ENCODE peak calls at places on chromosome 1, in nine cellular contexts. One of them, this sample, is unnamed.

GRCh38 chr1:214470132-214470531 is 81.3 kb downstream of the PTPN14 start:
- DNase-seq in HepG2: no peak
- DNase-seq in adrenal gland: no peak
- DNase-seq in lower lobe of right lung: no peak
- DNase-seq in CD8-positive, alpha-beta T cell: no peak
- DNase-seq in heart right ventricle: no peak
- DNase-seq in MM.1S: no peak
- DNase-seq in lower leg skin: no peak
- DNase-seq in uterus: no peak
- DNase-seq in this sample: no peak

GRCh38 chr1:47637111-47637685 is 199.4 kb downstream of the FOXD2 start:
- DNase-seq in HepG2: no peak
- DNase-seq in adrenal gland: no peak
- DNase-seq in lower lobe of right lung: no peak
- DNase-seq in CD8-positive, alpha-beta T cell: no peak
- DNase-seq in heart right ventricle: no peak
- DNase-seq in MM.1S: no peak
- DNase-seq in lower leg skin: no peak
- DNase-seq in uterus: no peak
- DNase-seq in this sample: no peak

GRCh38 chr1:59332983-59333382 is 36.1 kb downstream of the FGGY start:
- DNase-seq in HepG2: no peak
- DNase-seq in adrenal gland: no peak
- DNase-seq in lower lobe of right lung: no peak
- DNase-seq in CD8-positive, alpha-beta T cell: no peak
- DNase-seq in heart right ventricle: no peak
- DNase-seq in MM.1S: no peak
- DNase-seq in lower leg skin: no peak
- DNase-seq in uterus: no peak
- DNase-seq in this sample: no peak

GRCh38 chr1:147171399-147172167 is 687 bp downstream of the PRKAB2 start:
- DNase-seq in HepG2: no peak
- DNase-seq in adrenal gland: no peak
- DNase-seq in lower lobe of right lung: no peak
- DNase-seq in CD8-positive, alpha-beta T cell: no peak
- DNase-seq in heart right ventricle: no peak
- DNase-seq in MM.1S: peak; percentile 45
- DNase-seq in lower leg skin: no peak
- DNase-seq in uterus: no peak
- DNase-seq in this sample: no peak

GRCh38 chr1:22780696-22781095 is 70.1 kb downstream of the EPHB2 start:
- DNase-seq in HepG2: no peak
- DNase-seq in adrenal gland: no peak
- DNase-seq in lower lobe of right lung: no peak
- DNase-seq in CD8-positive, alpha-beta T cell: no peak
- DNase-seq in heart right ventricle: no peak
- DNase-seq in MM.1S: no peak
- DNase-seq in lower leg skin: no peak
- DNase-seq in uterus: no peak
- DNase-seq in this sample: no peak

GRCh38 chr1:91876751-91877573 is 9.0 kb downstream of the TGFBR3 start:
- DNase-seq in HepG2: no peak
- DNase-seq in adrenal gland: no peak
- DNase-seq in lower lobe of right lung: no peak
- DNase-seq in CD8-positive, alpha-beta T cell: no peak
- DNase-seq in heart right ventricle: no peak
- DNase-seq in MM.1S: no peak
- DNase-seq in lower leg skin: no peak
- DNase-seq in uterus: no peak
- DNase-seq in this sample: no peak

GRCh38 chr1:109901508-109902145 is 9.0 kb upstream of the CSF1 start:
- DNase-seq in HepG2: peak; percentile 77
- DNase-seq in adrenal gland: peak; percentile 82
- DNase-seq in lower lobe of right lung: peak; percentile 78
- DNase-seq in CD8-positive, alpha-beta T cell: no peak
- DNase-seq in heart right ventricle: peak; percentile 41
- DNase-seq in MM.1S: no peak
- DNase-seq in lower leg skin: no peak
- DNase-seq in uterus: no peak
- DNase-seq in this sample: peak; percentile 48

GRCh38 chr1:23436520-23437354 is 12.2 kb upstream of the TCEA3 start:
- DNase-seq in HepG2: no peak
- DNase-seq in adrenal gland: peak; percentile 72
- DNase-seq in lower lobe of right lung: peak; percentile 81
- DNase-seq in CD8-positive, alpha-beta T cell: peak; percentile 56
- DNase-seq in heart right ventricle: no peak
- DNase-seq in MM.1S: peak; percentile 7
- DNase-seq in lower leg skin: no peak
- DNase-seq in uterus: no peak
- DNase-seq in this sample: no peak

GRCh38 chr1:14970115-14970798 is 183.3 kb upstream of the TMEM51 start:
- DNase-seq in HepG2: peak; percentile 72
- DNase-seq in adrenal gland: peak; percentile 96
- DNase-seq in lower lobe of right lung: no peak
- DNase-seq in CD8-positive, alpha-beta T cell: no peak
- DNase-seq in heart right ventricle: peak; percentile 42
- DNase-seq in MM.1S: no peak
- DNase-seq in lower leg skin: peak; percentile 95
- DNase-seq in uterus: peak; percentile 29
- DNase-seq in this sample: peak; percentile 81

GRCh38 chr1:198520524-198521254 is 19.8 kb downstream of the ATP6V1G3 start:
- DNase-seq in HepG2: no peak
- DNase-seq in adrenal gland: no peak
- DNase-seq in lower lobe of right lung: no peak
- DNase-seq in CD8-positive, alpha-beta T cell: no peak
- DNase-seq in heart right ventricle: no peak
- DNase-seq in MM.1S: peak; percentile 60
- DNase-seq in lower leg skin: no peak
- DNase-seq in uterus: no peak
- DNase-seq in this sample: no peak

GRCh38 chr1:166721145-166721544 is 118.1 kb upstream of the POGK start:
- DNase-seq in HepG2: no peak
- DNase-seq in adrenal gland: no peak
- DNase-seq in lower lobe of right lung: no peak
- DNase-seq in CD8-positive, alpha-beta T cell: no peak
- DNase-seq in heart right ventricle: no peak
- DNase-seq in MM.1S: no peak
- DNase-seq in lower leg skin: no peak
- DNase-seq in uterus: no peak
- DNase-seq in this sample: no peak

GRCh38 chr1:40532844-40533424 is 1.5 kb downstream of the ZNF684 start:
- DNase-seq in HepG2: peak; percentile 73
- DNase-seq in adrenal gland: no peak
- DNase-seq in lower lobe of right lung: no peak
- DNase-seq in CD8-positive, alpha-beta T cell: no peak
- DNase-seq in heart right ventricle: peak; percentile 5
- DNase-seq in MM.1S: peak; percentile 54
- DNase-seq in lower leg skin: no peak
- DNase-seq in uterus: no peak
- DNase-seq in this sample: no peak

GRCh38 chr1:111032295-111032897 is 68.7 kb upstream of the LRIF1 start:
- DNase-seq in HepG2: peak; percentile 51
- DNase-seq in adrenal gland: no peak
- DNase-seq in lower lobe of right lung: no peak
- DNase-seq in CD8-positive, alpha-beta T cell: peak; percentile 20
- DNase-seq in heart right ventricle: peak; percentile 13
- DNase-seq in MM.1S: peak; percentile 46
- DNase-seq in lower leg skin: no peak
- DNase-seq in uterus: no peak
- DNase-seq in this sample: no peak

GRCh38 chr1:165137551-165138316 is 218.8 kb downstream of the LMX1A start:
- DNase-seq in HepG2: peak; percentile 94
- DNase-seq in adrenal gland: no peak
- DNase-seq in lower lobe of right lung: no peak
- DNase-seq in CD8-positive, alpha-beta T cell: no peak
- DNase-seq in heart right ventricle: no peak
- DNase-seq in MM.1S: no peak
- DNase-seq in lower leg skin: no peak
- DNase-seq in uterus: no peak
- DNase-seq in this sample: no peak

GRCh38 chr1:191804311-191804710 is 354.0 kb upstream of the RGS18 start:
- DNase-seq in HepG2: no peak
- DNase-seq in adrenal gland: no peak
- DNase-seq in lower lobe of right lung: no peak
- DNase-seq in CD8-positive, alpha-beta T cell: no peak
- DNase-seq in heart right ventricle: no peak
- DNase-seq in MM.1S: no peak
- DNase-seq in lower leg skin: no peak
- DNase-seq in uterus: no peak
- DNase-seq in this sample: no peak

GRCh38 chr1:67801903-67802302 is 31.4 kb downstream of the GNG12 start:
- DNase-seq in HepG2: no peak
- DNase-seq in adrenal gland: no peak
- DNase-seq in lower lobe of right lung: no peak
- DNase-seq in CD8-positive, alpha-beta T cell: no peak
- DNase-seq in heart right ventricle: no peak
- DNase-seq in MM.1S: no peak
- DNase-seq in lower leg skin: no peak
- DNase-seq in uterus: no peak
- DNase-seq in this sample: peak; percentile 82

GRCh38 chr1:237492359-237492758 is 398.4 kb downstream of the ZP4 start:
- DNase-seq in HepG2: no peak
- DNase-seq in adrenal gland: no peak
- DNase-seq in lower lobe of right lung: no peak
- DNase-seq in CD8-positive, alpha-beta T cell: no peak
- DNase-seq in heart right ventricle: no peak
- DNase-seq in MM.1S: no peak
- DNase-seq in lower leg skin: no peak
- DNase-seq in uterus: no peak
- DNase-seq in this sample: no peak

GRCh38 chr1:8423702-8424538 is 106.0 kb downstream of the SLC45A1 start:
- DNase-seq in HepG2: peak; percentile 71
- DNase-seq in adrenal gland: peak; percentile 56
- DNase-seq in lower lobe of right lung: peak; percentile 62
- DNase-seq in CD8-positive, alpha-beta T cell: peak; percentile 58
- DNase-seq in heart right ventricle: peak; percentile 60
- DNase-seq in MM.1S: no peak
- DNase-seq in lower leg skin: peak; percentile 91
- DNase-seq in uterus: peak; percentile 62
- DNase-seq in this sample: no peak

GRCh38 chr1:179169616-179170467 is 59.6 kb downstream of the ABL2 start:
- DNase-seq in HepG2: no peak
- DNase-seq in adrenal gland: no peak
- DNase-seq in lower lobe of right lung: no peak
- DNase-seq in CD8-positive, alpha-beta T cell: no peak
- DNase-seq in heart right ventricle: no peak
- DNase-seq in MM.1S: no peak
- DNase-seq in lower leg skin: no peak
- DNase-seq in uterus: no peak
- DNase-seq in this sample: peak; percentile 84

GRCh38 chr1:39675220-39675619 is 3.3 kb upstream of the NT5C1A start:
- DNase-seq in HepG2: no peak
- DNase-seq in adrenal gland: no peak
- DNase-seq in lower lobe of right lung: no peak
- DNase-seq in CD8-positive, alpha-beta T cell: no peak
- DNase-seq in heart right ventricle: no peak
- DNase-seq in MM.1S: no peak
- DNase-seq in lower leg skin: no peak
- DNase-seq in uterus: no peak
- DNase-seq in this sample: no peak

GRCh38 chr1:157043685-157044084 is 1.9 kb downstream of the ARHGEF11 start:
- DNase-seq in HepG2: no peak
- DNase-seq in adrenal gland: no peak
- DNase-seq in lower lobe of right lung: no peak
- DNase-seq in CD8-positive, alpha-beta T cell: no peak
- DNase-seq in heart right ventricle: no peak
- DNase-seq in MM.1S: no peak
- DNase-seq in lower leg skin: no peak
- DNase-seq in uterus: no peak
- DNase-seq in this sample: no peak

GRCh38 chr1:219163401-219163954 is 10.2 kb upstream of the LYPLAL1 start:
- DNase-seq in HepG2: no peak
- DNase-seq in adrenal gland: no peak
- DNase-seq in lower lobe of right lung: no peak
- DNase-seq in CD8-positive, alpha-beta T cell: no peak
- DNase-seq in heart right ventricle: no peak
- DNase-seq in MM.1S: no peak
- DNase-seq in lower leg skin: no peak
- DNase-seq in uterus: no peak
- DNase-seq in this sample: no peak

GRCh38 chr1:21342961-21343838 is 52.9 kb upstream of the ECE1 start:
- DNase-seq in HepG2: no peak
- DNase-seq in adrenal gland: no peak
- DNase-seq in lower lobe of right lung: no peak
- DNase-seq in CD8-positive, alpha-beta T cell: no peak
- DNase-seq in heart right ventricle: no peak
- DNase-seq in MM.1S: peak; percentile 23
- DNase-seq in lower leg skin: peak; percentile 82
- DNase-seq in uterus: no peak
- DNase-seq in this sample: no peak
- H3K4me3 ChIP-seq in HepG2: peak overlapping the region; percentile 31
- H3K4me3 ChIP-seq in adrenal gland: peak overlapping the region; percentile 96
- H3K4me3 ChIP-seq in lower lobe of right lung: peak overlapping the region; percentile 71
- H3K4me3 ChIP-seq in CD8-positive, alpha-beta T cell: peak overlapping the region; percentile 94
- H3K4me3 ChIP-seq in heart right ventricle: peak overlapping the region; percentile 73
- H3K4me3 ChIP-seq in MM.1S: no peak overlapping the region
- H3K4me3 ChIP-seq in lower leg skin: no peak overlapping the region
- H3K4me3 ChIP-seq in uterus: peak overlapping the region; percentile 98
- H3K4me3 ChIP-seq in this sample: no peak overlapping the region

GRCh38 chr1:94801919-94802546 is 18.1 kb upstream of the SLC44A3 start:
- DNase-seq in HepG2: peak; percentile 49
- DNase-seq in adrenal gland: peak; percentile 39
- DNase-seq in lower lobe of right lung: peak; percentile 54
- DNase-seq in CD8-positive, alpha-beta T cell: no peak
- DNase-seq in heart right ventricle: peak; percentile 21
- DNase-seq in MM.1S: peak; percentile 26
- DNase-seq in lower leg skin: peak; percentile 86
- DNase-seq in uterus: peak; percentile 47
- DNase-seq in this sample: peak; percentile 66
- TF ChIP-seq CTCF in HepG2: peak; percentile 78
- TF ChIP-seq CTCF in adrenal gland: peak; percentile 45
- TF ChIP-seq CTCF in lower lobe of right lung: peak; percentile 59
- TF ChIP-seq CTCF in CD8-positive, alpha-beta T cell: no peak
- TF ChIP-seq CTCF in heart right ventricle: peak; percentile 73
- TF ChIP-seq CTCF in MM.1S: peak; percentile 16
- TF ChIP-seq CTCF in lower leg skin: no peak
- TF ChIP-seq CTCF in uterus: peak; percentile 63
- TF ChIP-seq CTCF in this sample: peak; percentile 47

DNA sequence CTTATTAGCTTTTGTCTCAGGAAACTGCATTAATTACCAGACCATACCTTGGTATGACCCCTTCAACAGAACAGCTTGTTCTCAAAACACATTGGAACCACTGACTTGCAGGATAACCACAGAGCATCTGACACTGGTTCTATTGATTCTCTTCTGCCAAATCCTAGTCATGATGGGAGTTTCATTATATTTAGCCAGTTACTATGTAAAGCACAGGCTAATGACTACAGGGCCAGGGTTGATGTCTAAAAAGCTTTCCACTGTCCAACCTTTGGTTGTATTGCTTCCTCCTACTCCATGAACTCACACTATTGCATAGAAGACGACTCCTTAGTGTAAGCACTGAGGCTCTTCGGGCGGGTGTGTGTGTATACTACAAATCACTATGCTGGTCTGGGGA is 3.8 kb downstream of the STMN1 start:
- DNase-seq in HepG2: no peak
- DNase-seq in adrenal gland: no peak
- DNase-seq in lower lobe of right lung: no peak
- DNase-seq in CD8-positive, alpha-beta T cell: no peak
- DNase-seq in heart right ventricle: no peak
- DNase-seq in MM.1S: no peak
- DNase-seq in lower leg skin: no peak
- DNase-seq in uterus: no peak
- DNase-seq in this sample: no peak
- H3K4me3 ChIP-seq in HepG2: no peak overlapping the region
- H3K4me3 ChIP-seq in adrenal gland: no peak overlapping the region
- H3K4me3 ChIP-seq in lower lobe of right lung: no peak overlapping the region
- H3K4me3 ChIP-seq in CD8-positive, alpha-beta T cell: no peak overlapping the region
- H3K4me3 ChIP-seq in heart right ventricle: no peak overlapping the region
- H3K4me3 ChIP-seq in MM.1S: no peak overlapping the region
- H3K4me3 ChIP-seq in lower leg skin: no peak overlapping the region
- H3K4me3 ChIP-seq in uterus: no peak overlapping the region
- H3K4me3 ChIP-seq in this sample: no peak overlapping the region

GRCh38 chr1:229102741-229103480 is 168.0 kb upstream of the RAB4A start:
- DNase-seq in HepG2: no peak
- DNase-seq in adrenal gland: no peak
- DNase-seq in lower lobe of right lung: no peak
- DNase-seq in CD8-positive, alpha-beta T cell: no peak
- DNase-seq in heart right ventricle: no peak
- DNase-seq in MM.1S: no peak
- DNase-seq in lower leg skin: peak; percentile 75
- DNase-seq in uterus: no peak
- DNase-seq in this sample: no peak
- TF ChIP-seq CTCF in HepG2: peak; percentile 57
- TF ChIP-seq CTCF in adrenal gland: no peak
- TF ChIP-seq CTCF in lower lobe of right lung: no peak
- TF ChIP-seq CTCF in CD8-positive, alpha-beta T cell: no peak
- TF ChIP-seq CTCF in heart right ventricle: no peak
- TF ChIP-seq CTCF in MM.1S: no peak
- TF ChIP-seq CTCF in lower leg skin: no peak
- TF ChIP-seq CTCF in uterus: no peak
- TF ChIP-seq CTCF in this sample: peak; percentile 18